ENCODE peak calls at places on chromosome 15, in four cellular contexts. K, Q, Z and F are unnamed samples.

GRCh38 chr15:29750754-29751153 is 71.5 kb downstream of the TJP1 start:
- DNase-seq in Z (no peak), Q (no peak), K (no peak), F (no peak)

GRCh38 chr15:89500397-89501270 is 4.3 kb upstream of the RHCG start:
- DNase-seq in K (no peak), Q (no peak), Z (no peak), F (no peak)

GRCh38 chr15:31091531-31091930 is 10.0 kb downstream of the TRPM1 start:
- DNase-seq in Z (no peak), K (no peak), Q (no peak), F (peak; percentile 17)

GRCh38 chr15:77538793-77539487 is 93.8 kb downstream of the LINGO1 start:
- DNase-seq in Q (no peak), K (no peak), Z (no peak), F (no peak)

GRCh38 chr15:56805466-56806146 is 72.3 kb upstream of the ZNF280D start:
- DNase-seq in K (peak; percentile 59), Q (peak; percentile 27), Z (no peak), F (peak; percentile 59)

GRCh38 chr15:99442268-99442897 is 123.4 kb upstream of the MEF2A start:
- DNase-seq in Q (peak; percentile 13), K (peak; percentile 47), Z (no peak), F (no peak)

GRCh38 chr15:92306662-92307061 is 87.0 kb upstream of the ST8SIA2 start:
- DNase-seq in Q (no peak), Z (no peak), K (no peak), F (peak; percentile 60)

GRCh38 chr15:99440551-99441426 is 125.0 kb upstream of the MEF2A start:
- DNase-seq in K (no peak), Z (no peak), Q (peak; percentile 14), F (no peak)

GRCh38 chr15:31197497-31198414 is 96.2 kb upstream of the TRPM1 start:
- DNase-seq in Z (no peak), K (no peak), Q (peak; percentile 56), F (peak; percentile 68)

GRCh38 chr15:39332846-39333245 is 248.0 kb upstream of the THBS1 start:
- DNase-seq in K (no peak), Q (no peak), Z (no peak), F (peak; percentile 40)

GRCh38 chr15:66251065-66251789 is 2.3 kb downstream of the MEGF11 start:
- DNase-seq in Q (no peak), Z (no peak), K (no peak), F (no peak)

GRCh38 chr15:55245058-55245457 is 44.6 kb downstream of the RAB27A start:
- DNase-seq in K (no peak), Z (no peak), Q (no peak), F (no peak)

GRCh38 chr15:52284164-52284563 is 11.4 kb downstream of the MYO5C start:
- DNase-seq in Z (no peak), K (no peak), Q (no peak), F (no peak)

GRCh38 chr15:64071931-64072765 is 21.5 kb downstream of the CIAO2A start:
- DNase-seq in Q (no peak), Z (no peak), K (no peak), F (peak; percentile 77)

GRCh38 chr15:23690450-23690852 is 3.3 kb upstream of the NDN start:
- DNase-seq in Z (no peak), Q (no peak), K (peak; percentile 90), F (no peak)

GRCh38 chr15:32886441-32886840 is 168.6 kb downstream of the GREM1 start:
- DNase-seq in K (no peak), Z (no peak), Q (no peak), F (no peak)

GRCh38 chr15:23437146-23437545 is 9.9 kb downstream of the GOLGA6L2 start:
- DNase-seq in Q (no peak), K (no peak), Z (no peak), F (no peak)

GRCh38 chr15:88800026-88800425 is 3.2 kb upstream of the ACAN start:
- DNase-seq in Z (no peak), K (no peak), Q (no peak), F (no peak)